ENCODE peak calls at places on chromosome 14, in eight cellular contexts. One of them, this sample, is unnamed.

GRCh38 chr14:101411770-101412169 is 149.5 kb upstream of the DIO3 start:
- DNase-seq in fibroblast of pulmonary artery: no peak
- DNase-seq in heart left ventricle: no peak
- DNase-seq in bronchial epithelial cell: no peak
- DNase-seq in OCI-LY7: no peak
- DNase-seq in CD8-positive, alpha-beta T cell: no peak
- DNase-seq in CD4-positive, alpha-beta T cell: no peak
- DNase-seq in lung: no peak
- DNase-seq in this sample: no peak

GRCh38 chr14:101055776-101056374 is 152.4 kb upstream of the RTL1 start:
- DNase-seq in fibroblast of pulmonary artery: no peak
- DNase-seq in heart left ventricle: no peak
- DNase-seq in bronchial epithelial cell: no peak
- DNase-seq in OCI-LY7: no peak
- DNase-seq in CD8-positive, alpha-beta T cell: no peak
- DNase-seq in CD4-positive, alpha-beta T cell: no peak
- DNase-seq in lung: no peak
- DNase-seq in this sample: no peak

GRCh38 chr14:26841920-26842741 is 244.3 kb upstream of the NOVA1 start:
- DNase-seq in fibroblast of pulmonary artery: peak
- DNase-seq in heart left ventricle: peak
- DNase-seq in bronchial epithelial cell: peak
- DNase-seq in OCI-LY7: no peak
- DNase-seq in CD8-positive, alpha-beta T cell: no peak
- DNase-seq in CD4-positive, alpha-beta T cell: no peak
- DNase-seq in lung: peak
- DNase-seq in this sample: no peak

GRCh38 chr14:23601424-23601823 is 22.8 kb upstream of the JPH4 start:
- DNase-seq in fibroblast of pulmonary artery: no peak
- DNase-seq in heart left ventricle: no peak
- DNase-seq in bronchial epithelial cell: no peak
- DNase-seq in OCI-LY7: no peak
- DNase-seq in CD8-positive, alpha-beta T cell: no peak
- DNase-seq in CD4-positive, alpha-beta T cell: no peak
- DNase-seq in lung: no peak
- DNase-seq in this sample: no peak

GRCh38 chr14:22099942-22100763 is 426.5 kb upstream of the OR4E1 start:
- DNase-seq in fibroblast of pulmonary artery: peak
- DNase-seq in heart left ventricle: peak
- DNase-seq in bronchial epithelial cell: peak
- DNase-seq in OCI-LY7: peak
- DNase-seq in CD8-positive, alpha-beta T cell: peak
- DNase-seq in CD4-positive, alpha-beta T cell: peak
- DNase-seq in lung: peak
- DNase-seq in this sample: peak

GRCh38 chr14:55921516-55921915 is 196.7 kb upstream of the PELI2 start:
- DNase-seq in fibroblast of pulmonary artery: no peak
- DNase-seq in heart left ventricle: no peak
- DNase-seq in bronchial epithelial cell: no peak
- DNase-seq in OCI-LY7: no peak
- DNase-seq in CD8-positive, alpha-beta T cell: no peak
- DNase-seq in CD4-positive, alpha-beta T cell: no peak
- DNase-seq in lung: no peak
- DNase-seq in this sample: no peak

GRCh38 chr14:89702151-89702936 is 252.2 kb downstream of the EFCAB11 start:
- DNase-seq in fibroblast of pulmonary artery: peak
- DNase-seq in heart left ventricle: peak
- DNase-seq in bronchial epithelial cell: peak
- DNase-seq in OCI-LY7: no peak
- DNase-seq in CD8-positive, alpha-beta T cell: no peak
- DNase-seq in CD4-positive, alpha-beta T cell: no peak
- DNase-seq in lung: no peak
- DNase-seq in this sample: no peak

GRCh38 chr14:89091781-89092180 is 267.3 kb downstream of the TTC8 start:
- DNase-seq in fibroblast of pulmonary artery: no peak
- DNase-seq in heart left ventricle: no peak
- DNase-seq in bronchial epithelial cell: no peak
- DNase-seq in OCI-LY7: no peak
- DNase-seq in CD8-positive, alpha-beta T cell: no peak
- DNase-seq in CD4-positive, alpha-beta T cell: no peak
- DNase-seq in lung: no peak
- DNase-seq in this sample: no peak

GRCh38 chr14:51523243-51523642 is 128.5 kb upstream of the FRMD6 start:
- DNase-seq in fibroblast of pulmonary artery: no peak
- DNase-seq in heart left ventricle: no peak
- DNase-seq in bronchial epithelial cell: no peak
- DNase-seq in OCI-LY7: no peak
- DNase-seq in CD8-positive, alpha-beta T cell: no peak
- DNase-seq in CD4-positive, alpha-beta T cell: no peak
- DNase-seq in lung: no peak
- DNase-seq in this sample: no peak

GRCh38 chr14:55803506-55804197 is 223.6 kb downstream of the KTN1 start:
- DNase-seq in fibroblast of pulmonary artery: peak
- DNase-seq in heart left ventricle: no peak
- DNase-seq in bronchial epithelial cell: peak
- DNase-seq in OCI-LY7: no peak
- DNase-seq in CD8-positive, alpha-beta T cell: no peak
- DNase-seq in CD4-positive, alpha-beta T cell: no peak
- DNase-seq in lung: no peak
- DNase-seq in this sample: no peak

GRCh38 chr14:50396636-50397460 is at the start of gene CDKL1:
- DNase-seq in fibroblast of pulmonary artery: peak
- DNase-seq in heart left ventricle: peak
- DNase-seq in bronchial epithelial cell: peak
- DNase-seq in OCI-LY7: no peak
- DNase-seq in CD8-positive, alpha-beta T cell: peak
- DNase-seq in CD4-positive, alpha-beta T cell: peak
- DNase-seq in lung: peak
- DNase-seq in this sample: peak

GRCh38 chr14:50311337-50311973 is 574 bp downstream of the L2HGDH start:
- DNase-seq in fibroblast of pulmonary artery: no peak
- DNase-seq in heart left ventricle: no peak
- DNase-seq in bronchial epithelial cell: no peak
- DNase-seq in OCI-LY7: no peak
- DNase-seq in CD8-positive, alpha-beta T cell: no peak
- DNase-seq in CD4-positive, alpha-beta T cell: no peak
- DNase-seq in lung: no peak
- DNase-seq in this sample: no peak

DNA sequence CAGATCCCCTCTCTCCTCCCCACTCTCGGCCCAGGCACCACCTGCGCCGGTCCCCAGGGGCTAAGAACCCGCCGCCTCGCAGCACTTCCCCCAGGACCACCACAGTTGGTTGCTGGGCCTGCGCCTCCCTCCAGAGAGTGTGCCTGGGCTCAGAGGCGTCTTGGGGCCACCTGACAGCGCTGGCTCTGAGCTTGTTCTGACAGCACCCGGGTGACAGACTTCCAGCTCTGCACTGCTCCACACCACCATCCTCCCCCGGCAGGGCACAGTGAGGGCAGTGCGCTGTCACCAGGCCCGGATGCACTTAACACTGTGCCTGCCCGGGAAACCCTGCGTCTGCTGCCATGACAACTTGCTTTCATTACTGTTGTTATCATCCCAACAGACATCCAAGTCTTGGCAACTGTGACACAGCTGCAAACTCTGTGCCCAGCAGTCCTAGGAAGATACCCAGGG is 6.6 kb downstream of the BRF1 start:
- DNase-seq in fibroblast of pulmonary artery: peak
- DNase-seq in heart left ventricle: peak
- DNase-seq in bronchial epithelial cell: no peak
- DNase-seq in OCI-LY7: peak
- DNase-seq in CD8-positive, alpha-beta T cell: peak
- DNase-seq in CD4-positive, alpha-beta T cell: peak
- DNase-seq in lung: no peak
- DNase-seq in this sample: no peak
- TF ChIP-seq CTCF in fibroblast of pulmonary artery: no peak
- TF ChIP-seq CTCF in heart left ventricle: no peak
- TF ChIP-seq CTCF in bronchial epithelial cell: no peak
- TF ChIP-seq CTCF in OCI-LY7: no peak
- TF ChIP-seq CTCF in CD8-positive, alpha-beta T cell: no peak
- TF ChIP-seq CTCF in CD4-positive, alpha-beta T cell: no peak
- TF ChIP-seq CTCF in lung: no peak
- TF ChIP-seq CTCF in this sample: no peak

GRCh38 chr14:91892918-91893527 is 25.7 kb upstream of the TC2N start:
- DNase-seq in fibroblast of pulmonary artery: no peak
- DNase-seq in heart left ventricle: no peak
- DNase-seq in bronchial epithelial cell: no peak
- DNase-seq in OCI-LY7: peak
- DNase-seq in CD8-positive, alpha-beta T cell: no peak
- DNase-seq in CD4-positive, alpha-beta T cell: no peak
- DNase-seq in lung: no peak
- DNase-seq in this sample: no peak
- TF ChIP-seq CTCF in fibroblast of pulmonary artery: peak
- TF ChIP-seq CTCF in heart left ventricle: peak
- TF ChIP-seq CTCF in bronchial epithelial cell: peak
- TF ChIP-seq CTCF in OCI-LY7: peak
- TF ChIP-seq CTCF in CD8-positive, alpha-beta T cell: peak
- TF ChIP-seq CTCF in CD4-positive, alpha-beta T cell: no peak
- TF ChIP-seq CTCF in lung: peak
- TF ChIP-seq CTCF in this sample: peak

DNA sequence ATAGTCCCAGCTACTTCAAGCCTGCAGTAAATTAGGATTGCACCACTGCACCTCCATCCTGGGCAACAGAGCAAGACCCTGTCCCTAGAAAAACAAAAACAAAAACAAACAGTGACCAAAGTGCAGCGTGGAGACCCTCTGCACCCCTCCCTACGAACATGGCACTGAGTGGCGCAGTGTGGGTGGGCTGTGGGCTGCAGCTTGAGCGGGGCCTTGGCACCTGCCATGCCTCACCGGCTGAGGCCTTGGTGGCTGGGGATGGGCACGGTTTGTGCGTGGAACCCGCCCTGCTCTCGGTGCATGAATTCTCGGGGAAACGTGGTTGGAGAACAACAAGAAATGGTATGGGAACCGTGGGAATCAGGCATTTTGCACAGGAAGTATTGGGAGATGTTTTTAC is 60.8 kb downstream of the TNFAIP2 start:
- DNase-seq in fibroblast of pulmonary artery: no peak
- DNase-seq in heart left ventricle: no peak
- DNase-seq in bronchial epithelial cell: no peak
- DNase-seq in OCI-LY7: no peak
- DNase-seq in CD8-positive, alpha-beta T cell: no peak
- DNase-seq in CD4-positive, alpha-beta T cell: no peak
- DNase-seq in lung: no peak
- DNase-seq in this sample: no peak
- TF ChIP-seq CTCF in fibroblast of pulmonary artery: no peak
- TF ChIP-seq CTCF in heart left ventricle: no peak
- TF ChIP-seq CTCF in bronchial epithelial cell: no peak
- TF ChIP-seq CTCF in OCI-LY7: no peak
- TF ChIP-seq CTCF in CD8-positive, alpha-beta T cell: no peak
- TF ChIP-seq CTCF in CD4-positive, alpha-beta T cell: no peak
- TF ChIP-seq CTCF in lung: no peak
- TF ChIP-seq CTCF in this sample: no peak

DNA sequence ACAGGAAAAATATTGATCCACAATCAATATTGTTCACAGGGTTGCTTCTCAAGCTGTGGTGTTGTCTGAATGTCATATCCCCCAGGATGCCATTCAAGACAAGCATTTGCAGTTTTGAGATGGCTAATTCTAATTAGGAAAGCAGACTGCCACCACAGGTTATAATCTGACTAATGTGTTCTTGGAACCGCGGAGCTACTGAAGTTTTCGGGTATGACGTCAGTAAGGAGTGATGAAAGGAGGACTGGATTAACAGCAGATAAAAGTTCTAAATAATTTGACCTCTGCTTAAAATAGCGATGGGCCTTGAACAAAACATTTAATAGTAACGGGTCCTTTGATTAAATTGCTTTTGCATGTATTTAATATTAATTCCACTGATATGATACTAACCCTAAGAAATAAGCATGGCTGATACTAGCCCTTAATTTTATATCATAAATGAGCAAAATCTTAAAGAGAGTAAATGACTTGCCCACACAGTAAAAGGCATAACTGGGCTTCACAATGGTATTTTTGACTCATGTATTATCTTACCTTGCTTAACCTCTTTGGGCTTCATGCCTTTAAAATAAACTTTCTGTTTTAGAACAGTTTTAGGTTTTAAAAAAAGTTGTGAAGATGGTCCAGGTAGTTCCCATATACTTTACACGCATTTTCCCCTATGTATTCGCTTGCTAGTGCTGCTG is 50.3 kb downstream of the TSHR start:
- DNase-seq in fibroblast of pulmonary artery: peak
- DNase-seq in heart left ventricle: no peak
- DNase-seq in bronchial epithelial cell: no peak
- DNase-seq in OCI-LY7: no peak
- DNase-seq in CD8-positive, alpha-beta T cell: no peak
- DNase-seq in CD4-positive, alpha-beta T cell: no peak
- DNase-seq in lung: no peak
- DNase-seq in this sample: no peak
- TF ChIP-seq CTCF in fibroblast of pulmonary artery: no peak
- TF ChIP-seq CTCF in heart left ventricle: no peak
- TF ChIP-seq CTCF in bronchial epithelial cell: no peak
- TF ChIP-seq CTCF in OCI-LY7: no peak
- TF ChIP-seq CTCF in CD8-positive, alpha-beta T cell: no peak
- TF ChIP-seq CTCF in CD4-positive, alpha-beta T cell: no peak
- TF ChIP-seq CTCF in lung: no peak
- TF ChIP-seq CTCF in this sample: no peak

GRCh38 chr14:95455246-95455645 is 61.2 kb downstream of the SYNE3 start:
- DNase-seq in fibroblast of pulmonary artery: no peak
- DNase-seq in heart left ventricle: no peak
- DNase-seq in bronchial epithelial cell: no peak
- DNase-seq in OCI-LY7: no peak
- DNase-seq in CD8-positive, alpha-beta T cell: no peak
- DNase-seq in CD4-positive, alpha-beta T cell: no peak
- DNase-seq in lung: no peak
- DNase-seq in this sample: no peak
- TF ChIP-seq CTCF in fibroblast of pulmonary artery: no peak
- TF ChIP-seq CTCF in heart left ventricle: no peak
- TF ChIP-seq CTCF in bronchial epithelial cell: no peak
- TF ChIP-seq CTCF in OCI-LY7: no peak
- TF ChIP-seq CTCF in CD8-positive, alpha-beta T cell: no peak
- TF ChIP-seq CTCF in CD4-positive, alpha-beta T cell: no peak
- TF ChIP-seq CTCF in lung: no peak
- TF ChIP-seq CTCF in this sample: no peak

GRCh38 chr14:82855912-82856381 is 1322.3 kb upstream of the SEL1L start:
- DNase-seq in fibroblast of pulmonary artery: peak
- DNase-seq in heart left ventricle: no peak
- DNase-seq in bronchial epithelial cell: peak
- DNase-seq in OCI-LY7: peak
- DNase-seq in CD8-positive, alpha-beta T cell: no peak
- DNase-seq in CD4-positive, alpha-beta T cell: no peak
- DNase-seq in lung: no peak
- DNase-seq in this sample: no peak
- TF ChIP-seq CTCF in fibroblast of pulmonary artery: peak
- TF ChIP-seq CTCF in heart left ventricle: peak
- TF ChIP-seq CTCF in bronchial epithelial cell: peak
- TF ChIP-seq CTCF in OCI-LY7: peak
- TF ChIP-seq CTCF in CD8-positive, alpha-beta T cell: no peak
- TF ChIP-seq CTCF in CD4-positive, alpha-beta T cell: no peak
- TF ChIP-seq CTCF in lung: no peak
- TF ChIP-seq CTCF in this sample: peak

DNA sequence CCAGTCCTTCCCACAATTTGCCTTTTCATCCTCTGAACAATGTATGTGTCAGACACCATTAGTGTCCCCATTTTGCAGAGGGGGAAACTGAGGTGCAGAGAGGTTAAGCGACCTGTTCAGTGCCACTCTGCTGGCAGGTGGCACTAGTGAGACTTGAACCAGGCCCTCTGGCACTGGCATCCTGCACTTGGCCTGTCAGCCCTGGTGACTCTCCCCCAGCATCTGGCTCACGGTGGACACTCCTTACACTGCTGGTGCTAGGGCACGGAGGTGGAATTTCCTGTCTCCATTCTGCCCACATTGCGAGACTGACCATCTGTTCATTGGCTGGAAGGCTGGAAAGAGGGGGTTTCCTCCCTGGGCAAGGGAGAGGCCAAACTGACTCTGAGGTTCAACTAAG is 48.7 kb downstream of the CCNK start:
- DNase-seq in fibroblast of pulmonary artery: peak
- DNase-seq in heart left ventricle: no peak
- DNase-seq in bronchial epithelial cell: no peak
- DNase-seq in OCI-LY7: no peak
- DNase-seq in CD8-positive, alpha-beta T cell: no peak
- DNase-seq in CD4-positive, alpha-beta T cell: no peak
- DNase-seq in lung: no peak
- DNase-seq in this sample: no peak
- TF ChIP-seq CTCF in fibroblast of pulmonary artery: no peak
- TF ChIP-seq CTCF in heart left ventricle: no peak
- TF ChIP-seq CTCF in bronchial epithelial cell: no peak
- TF ChIP-seq CTCF in OCI-LY7: no peak
- TF ChIP-seq CTCF in CD8-positive, alpha-beta T cell: no peak
- TF ChIP-seq CTCF in CD4-positive, alpha-beta T cell: no peak
- TF ChIP-seq CTCF in lung: no peak
- TF ChIP-seq CTCF in this sample: no peak

This sample was measured in progenitor cell of endocrine pancreas.